ENCODE peak calls at places on chromosomes 13 and 19, in four cellular contexts. O is PC-3, C is H1, P is mammary epithelial cell. M is an unnamed sample.

GRCh38 chr19:8654591-8655339 is 24.3 kb downstream of the NFILZ start:
- DNase-seq in O (peak), C (peak), P (peak), M (no peak)

GRCh38 chr19:22427587-22428298 is 5.6 kb upstream of the ZNF98 start:
- DNase-seq in O (no peak), C (no peak), P (no peak), M (no peak)

GRCh38 chr13:34155931-34156607 is 338.1 kb downstream of the RFC3 start:
- DNase-seq in O (peak), C (no peak), P (peak), M (no peak)

GRCh38 chr13:65940720-65941119 is 1289.4 kb downstream of the PCDH9 start:
- DNase-seq in O (no peak), C (no peak), P (no peak), M (no peak)

GRCh38 chr13:46778095-46778494 is 18.9 kb downstream of the ESD start:
- DNase-seq in O (peak), C (no peak), P (peak), M (no peak)

GRCh38 chr19:49395581-49396407 is 7.7 kb downstream of the KASH5 start:
- DNase-seq in O (no peak), C (no peak), P (no peak), M (no peak)

GRCh38 chr13:93922063-93922462 is 557.4 kb downstream of the DCT start:
- DNase-seq in O (peak), C (no peak), P (no peak), M (no peak)

GRCh38 chr19:50658438-50659317 is 9.4 kb downstream of the C19orf81 start:
- DNase-seq in O (peak), C (peak), P (peak), M (no peak)

GRCh38 chr13:24116103-24116502 is 44.4 kb upstream of the SPATA13 start:
- DNase-seq in O (no peak), C (no peak), P (no peak), M (no peak)

DNA sequence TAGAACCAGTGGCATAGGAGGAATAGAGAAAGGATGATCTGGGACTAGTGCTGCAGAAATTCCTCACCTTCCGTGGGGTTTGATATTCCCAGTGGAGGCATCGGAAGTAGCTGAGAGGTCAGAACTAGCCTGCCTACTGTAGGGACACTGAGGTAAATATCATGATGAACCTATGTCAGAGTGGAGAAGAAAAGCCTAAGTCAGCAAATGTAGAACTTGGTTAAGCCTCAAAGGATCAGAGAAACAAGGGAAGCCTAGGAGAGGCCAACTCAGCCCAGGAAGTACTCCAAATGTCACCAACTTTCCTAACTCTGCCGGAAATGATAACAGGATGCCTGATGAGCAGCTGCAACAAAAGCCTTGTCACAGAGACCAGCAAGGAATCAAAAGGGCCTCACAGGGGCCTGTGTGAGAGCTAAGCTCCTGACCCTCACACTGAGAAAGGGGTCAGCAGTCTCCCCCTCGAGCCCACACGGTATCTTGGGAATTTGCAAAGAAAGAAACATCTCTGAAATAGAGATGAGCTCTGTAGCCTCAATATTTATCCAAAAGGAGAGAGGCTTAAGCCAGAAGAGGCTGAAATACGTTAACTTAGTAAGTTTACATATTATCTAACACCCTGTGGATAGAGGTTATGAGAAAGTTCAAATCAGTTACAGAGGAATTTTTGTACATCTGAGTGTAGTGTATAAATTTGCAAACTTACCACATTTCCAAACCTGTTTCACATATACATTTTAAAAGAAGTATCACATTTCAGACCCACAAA is 1064.4 kb downstream of the DIAPH3 start:
- DNase-seq in O (no peak), C (no peak), P (no peak), M (no peak)
- H2AFZ ChIP-seq in O (no peak), C (peak), P (no peak), M (no peak)

DNA sequence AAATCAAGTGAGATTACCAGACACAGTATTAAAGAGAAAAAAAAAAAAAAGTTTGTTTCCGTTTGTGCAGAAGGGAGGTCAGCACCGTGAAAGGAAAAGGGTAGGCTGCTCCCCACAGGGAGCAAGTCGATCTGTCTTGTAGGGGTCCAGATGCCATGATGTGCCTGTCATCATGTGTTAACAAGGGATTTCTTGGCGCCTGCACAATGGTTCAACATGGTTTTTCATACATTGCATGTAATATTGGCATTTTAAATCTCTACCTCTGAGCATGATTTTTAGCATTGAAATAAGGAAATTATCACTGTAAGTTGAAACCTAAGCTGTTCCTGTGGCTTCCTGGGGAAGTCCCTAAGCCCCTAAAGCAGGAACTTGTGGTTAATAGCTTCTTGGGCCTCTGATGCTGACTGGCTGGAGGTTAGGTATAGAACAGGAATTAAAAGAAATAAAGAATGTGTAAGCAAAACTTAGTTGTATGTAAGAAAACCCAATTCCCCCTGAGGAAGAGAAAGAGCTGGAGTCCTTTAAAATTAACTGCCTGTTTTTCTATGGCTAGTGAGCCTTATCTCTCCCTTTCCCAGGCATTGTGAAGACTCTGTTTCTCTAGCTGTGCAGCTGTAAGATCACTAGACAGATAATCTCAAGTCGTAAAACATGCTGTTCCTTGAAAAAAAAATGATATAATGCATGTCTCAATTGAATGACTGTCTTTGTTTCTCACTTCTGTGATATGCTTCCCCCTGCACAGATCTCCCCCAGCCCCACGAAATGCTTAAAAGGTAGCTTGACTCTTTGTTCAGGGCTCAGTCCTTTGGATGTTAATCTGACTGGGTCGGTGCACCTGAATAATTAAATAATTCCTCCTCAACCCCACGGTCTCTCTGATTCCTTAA is 7.4 kb upstream of the FCGBP start:
- DNase-seq in O (peak), C (no peak), P (peak), M (no peak)
- H3K4me3 ChIP-seq in O (no peak), C (no peak), P (no peak), M (no peak)

GRCh38 chr19:16895467-16896097 is 6.8 kb downstream of the F2RL3 start:
- DNase-seq in O (no peak), C (no peak), P (no peak), M (no peak)

GRCh38 chr19:16896913-16897571 is 8.2 kb downstream of the F2RL3 start:
- DNase-seq in O (peak), C (peak), P (peak), M (peak)

GRCh38 chr19:16898306-16899015 is 9.7 kb downstream of the F2RL3 start:
- DNase-seq in O (no peak), C (no peak), P (no peak), M (no peak)

GRCh38 chr19:16897572-16898056 is 8.8 kb downstream of the F2RL3 start:
- DNase-seq in O (no peak), C (no peak), P (no peak), M (no peak)

DNA sequence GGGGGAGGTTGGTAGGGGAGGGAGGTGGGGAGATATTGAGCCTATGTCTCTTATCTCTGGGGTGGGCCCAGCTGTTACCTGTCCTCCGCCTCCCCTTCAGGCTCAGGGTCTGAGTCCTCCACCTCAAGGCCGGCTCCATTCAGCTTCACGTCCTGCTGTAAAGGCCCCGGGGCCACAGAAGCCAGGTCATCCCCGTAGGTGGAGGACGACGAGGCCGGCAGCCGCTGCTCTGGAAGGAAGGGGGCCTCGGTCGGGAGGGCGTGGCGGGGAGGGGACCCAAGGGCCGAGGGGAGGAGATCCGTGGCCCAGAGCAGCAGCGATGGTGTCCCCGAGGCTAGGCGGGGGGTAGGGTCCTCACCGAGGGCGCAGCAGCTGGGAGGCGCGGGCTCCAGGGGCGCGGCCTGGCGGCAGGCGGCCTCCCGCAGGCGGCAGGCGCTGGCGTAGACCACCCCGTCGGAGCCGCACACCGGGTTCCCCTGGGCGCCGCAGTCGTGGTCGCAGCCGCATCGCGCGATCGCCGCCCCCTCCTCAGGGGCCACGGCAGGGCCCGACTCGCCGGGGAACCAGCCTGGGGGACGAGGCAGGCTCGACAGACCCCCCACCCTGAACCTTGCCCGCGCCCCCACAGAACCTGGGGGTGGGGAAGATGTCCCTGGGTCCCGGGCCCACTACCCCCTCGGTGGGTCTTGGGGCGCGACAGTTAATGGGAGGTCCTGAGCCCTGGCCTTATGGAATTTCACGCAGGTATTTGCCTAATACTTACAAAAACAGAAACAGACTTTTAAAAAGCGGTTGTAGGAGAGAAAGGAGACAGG is 7.5 kb downstream of the F2RL3 start:
- DNase-seq in O (no peak), C (peak), P (no peak), M (no peak)
- H2AFZ ChIP-seq in O (peak), C (no peak), P (peak), M (peak)

GRCh38 chr13:27789495-27790303 is 2.6 kb upstream of the GSX1 start:
- DNase-seq in O (no peak), C (peak), P (no peak), M (no peak)

GRCh38 chr13:27790523-27790922 is 1.8 kb upstream of the GSX1 start:
- DNase-seq in O (no peak), C (peak), P (no peak), M (no peak)

GRCh38 chr13:27788271-27788670 is 4.0 kb upstream of the GSX1 start:
- DNase-seq in O (no peak), C (no peak), P (no peak), M (no peak)

GRCh38 chr13:27791146-27791900 is 960 bp upstream of the GSX1 start:
- DNase-seq in O (no peak), C (peak), P (no peak), M (no peak)

DNA sequence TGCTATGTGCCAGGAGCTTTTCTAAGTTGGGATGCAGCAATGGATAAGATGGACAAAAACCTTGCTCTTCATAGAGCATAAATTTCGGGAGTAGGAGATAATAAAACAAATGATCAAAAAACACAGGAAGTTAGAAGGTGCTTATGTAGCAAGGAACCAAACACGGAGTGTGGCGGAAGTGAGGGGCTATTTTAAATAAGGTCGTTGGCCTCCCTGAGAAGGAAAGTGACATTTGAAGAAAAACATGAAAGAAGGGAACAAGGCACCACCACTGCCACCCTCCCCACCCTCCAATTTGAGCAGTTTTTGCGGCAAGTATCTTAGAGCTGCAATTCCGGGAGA is 3.2 kb upstream of the GSX1 start:
- DNase-seq in O (no peak), C (no peak), P (no peak), M (no peak)
- H3K4me3 ChIP-seq in O (no peak), C (peak), P (no peak), M (no peak)

GRCh38 chr13:25662516-25662915 is 290.7 kb downstream of the ATP8A2 start:
- DNase-seq in O (no peak), C (no peak), P (no peak), M (no peak)

GRCh38 chr13:25657062-25657588 is 285.4 kb downstream of the ATP8A2 start:
- DNase-seq in O (no peak), C (no peak), P (no peak), M (no peak)

GRCh38 chr13:25660996-25661395 is 289.2 kb downstream of the ATP8A2 start:
- DNase-seq in O (no peak), C (no peak), P (no peak), M (no peak)

GRCh38 chr13:25654332-25654731 is 282.6 kb downstream of the ATP8A2 start:
- DNase-seq in O (peak), C (no peak), P (peak), M (no peak)

GRCh38 chr13:25659091-25659502 is 287.3 kb downstream of the ATP8A2 start:
- DNase-seq in O (peak), C (no peak), P (peak), M (no peak)
- H2AFZ ChIP-seq in O (no peak), C (no peak), P (peak), M (no peak)

GRCh38 chr19:4090351-4091220 is 23.9 kb upstream of the ZBTB7A start:
- DNase-seq in O (no peak), C (no peak), P (no peak), M (no peak)
- H3K4me3 ChIP-seq in O (no peak), C (no peak), P (no peak), M (no peak)

GRCh38 chr19:13172335-13173128 is 22.3 kb downstream of the IER2 start:
- DNase-seq in O (peak), C (no peak), P (peak), M (no peak)
- H2AFZ ChIP-seq in O (peak), C (no peak), P (peak), M (peak)

GRCh38 chr13:50403311-50403710 is 388.1 kb downstream of the KCNRG start:
- DNase-seq in O (peak), C (no peak), P (no peak), M (no peak)

GRCh38 chr13:50404769-50405168 is 389.5 kb downstream of the KCNRG start:
- DNase-seq in O (no peak), C (no peak), P (no peak), M (no peak)

GRCh38 chr13:50409186-50409585 is 393.9 kb downstream of the KCNRG start:
- DNase-seq in O (no peak), C (no peak), P (no peak), M (no peak)

GRCh38 chr13:50408068-50408467 is 392.8 kb downstream of the KCNRG start:
- DNase-seq in O (no peak), C (no peak), P (no peak), M (no peak)

DNA sequence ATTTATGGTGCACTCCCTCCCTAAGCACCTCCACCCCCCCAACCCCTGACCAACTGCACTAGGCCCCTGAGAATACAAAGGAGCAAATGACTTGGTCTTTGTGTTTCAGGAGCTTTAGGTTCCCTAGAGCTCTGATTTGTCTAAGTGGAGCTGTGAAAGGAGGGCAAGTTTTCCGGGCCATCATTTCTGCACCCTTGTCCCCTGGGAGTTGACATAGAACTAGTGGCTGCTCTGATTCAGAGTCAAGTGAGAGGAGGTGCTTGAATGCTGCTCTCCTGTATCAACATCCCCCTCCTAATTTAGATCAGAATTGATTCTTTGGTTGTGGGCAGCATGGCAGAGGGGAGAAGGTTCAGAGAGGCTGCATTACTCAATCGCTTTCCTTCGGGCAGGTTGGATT is 391.6 kb downstream of the KCNRG start:
- DNase-seq in O (no peak), C (no peak), P (no peak), M (no peak)
- H3K4me3 ChIP-seq in O (no peak), C (no peak), P (no peak), M (no peak)

DNA sequence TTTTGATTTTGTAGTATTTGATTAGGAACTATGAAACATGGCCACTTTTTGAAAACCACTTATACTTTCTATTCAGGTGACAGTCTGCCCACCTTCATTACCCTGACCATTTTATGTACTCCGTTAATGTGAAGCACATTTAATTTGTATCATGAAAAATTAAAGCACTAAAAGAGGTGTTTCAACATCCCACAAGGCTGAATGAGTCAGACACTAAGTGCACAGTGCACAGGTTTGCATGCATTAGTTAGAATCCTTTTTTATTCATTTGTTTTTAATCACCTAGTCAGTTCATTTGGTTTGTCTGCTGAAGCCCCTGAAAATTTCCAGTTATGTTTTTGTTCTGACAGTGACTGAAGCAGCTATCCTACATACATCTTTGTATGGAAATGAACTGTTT is 271.0 kb downstream of the SLITRK5 start:
- DNase-seq in O (peak), C (no peak), P (no peak), M (no peak)
- H2AFZ ChIP-seq in O (no peak), C (no peak), P (no peak), M (no peak)

GRCh38 chr13:110233682-110234280 is 73.2 kb downstream of the COL4A1 start:
- DNase-seq in O (no peak), C (peak), P (no peak), M (no peak)
- H3K4me3 ChIP-seq in O (no peak), C (no peak), P (no peak), M (no peak)

M was measured in keratinocyte.